ENCODE peak calls at places on chromosomes 1 and 21, in seven cellular contexts. V is spleen; G is EL; K is activated T-cell treated with anti-CD3 and anti-CD28 coated beads, Interleukin-2, amount 50 U/mL, for 72 hours; D is stimulated activated CD4-positive, alpha-beta T cell treated with anti-CD3 and anti-CD28 coated beads, TNF-alpha, amount 100 ng/mL, for 1 hour; A is OCI-LY7; M is activated CD4-positive, alpha-beta T cell treated with anti-CD3 and anti-CD28 coated beads, Interleukin-2, amount 50 U/mL, for 24 hours. B is an unnamed sample.

GRCh38 chr21:39114871-39115658 is 68.2 kb downstream of the PSMG1 start:
- DNase-seq in A (no peak), M (no peak), K (no peak), D (no peak), V (no peak), G (peak; percentile 68), B (no peak)

GRCh38 chr1:48916121-48917069 is 139.7 kb upstream of the BEND5 start:
- DNase-seq in M (no peak), K (no peak), A (peak; percentile 20), G (peak; percentile 47), V (no peak), D (no peak), B (no peak)

GRCh38 chr1:1437904-1438376 is 2.5 kb downstream of the VWA1 start:
- DNase-seq in G (peak; percentile 29), V (no peak), M (no peak), A (no peak), K (no peak), D (no peak), B (no peak)

GRCh38 chr1:195962051-195962450 is 646.2 kb downstream of the KCNT2 start:
- DNase-seq in M (no peak), V (no peak), A (no peak), G (no peak), K (no peak), D (no peak), B (no peak)

GRCh38 chr1:3869751-3870301 is 12.6 kb downstream of the DFFB start:
- DNase-seq in G (no peak), V (no peak), A (no peak), M (no peak), K (no peak), D (no peak), B (no peak)

GRCh38 chr1:156104861-156105546 is 9.5 kb upstream of the LMNA start:
- DNase-seq in V (no peak), K (no peak), G (peak; percentile 45), A (no peak), M (no peak), D (no peak), B (no peak)

GRCh38 chr1:183870351-183871077 is 65.6 kb downstream of the RGL1 start:
- DNase-seq in V (no peak), G (no peak), D (no peak), K (no peak), A (no peak), M (no peak), B (no peak)

GRCh38 chr1:203274603-203275381 is 30.5 kb upstream of the BTG2 start:
- DNase-seq in A (peak; percentile 38), D (no peak), G (no peak), M (no peak), K (no peak), V (peak; percentile 81), B (no peak)

GRCh38 chr1:43280683-43281082 is 4.7 kb downstream of the C1orf210 start:
- DNase-seq in G (no peak), M (no peak), D (no peak), V (peak; percentile 33), K (no peak), A (no peak), B (no peak)

GRCh38 chr1:203823306-203823705 is 27.9 kb downstream of the ZBED6 start:
- DNase-seq in M (no peak), K (no peak), D (no peak), A (no peak), V (no peak), G (no peak), B (no peak)

GRCh38 chr1:15192916-15193550 is 39.5 kb downstream of the TMEM51 start:
- DNase-seq in D (no peak), M (no peak), V (no peak), G (no peak), K (no peak), A (no peak), B (no peak)

GRCh38 chr1:99358771-99359170 is 94.5 kb downstream of the PLPPR4 start:
- DNase-seq in A (no peak), V (no peak), D (no peak), K (no peak), M (no peak), G (no peak), B (no peak)

GRCh38 chr1:163346326-163346870 is 24.6 kb downstream of the NUF2 start:
- DNase-seq in A (no peak), G (peak; percentile 52), D (no peak), V (no peak), K (no peak), M (no peak), B (no peak)

GRCh38 chr1:101967871-101968270 is 28.9 kb downstream of the OLFM3 start:
- DNase-seq in V (no peak), G (no peak), D (no peak), A (no peak), M (no peak), K (no peak), B (no peak)

GRCh38 chr1:29357452-29357851 is 121.1 kb downstream of the PTPRU start:
- DNase-seq in G (no peak), A (no peak), K (no peak), V (no peak), D (no peak), M (no peak), B (no peak)

GRCh38 chr1:95138223-95138622 is 21.1 kb downstream of the TLCD4 start:
- DNase-seq in D (no peak), K (no peak), G (no peak), M (no peak), A (no peak), V (no peak), B (no peak)

B was measured in memory B cell.